ENCODE peak calls at places on chromosome 2, in ten cellular contexts. Y, Q, E, N, K, I, Z, V, B and M are unnamed samples.

GRCh38 chr2:174645316-174645715 is 47.7 kb upstream of the WIPF1 start:
- DNase-seq in K (no peak), B (no peak), Z (no peak), N (no peak), Y (no peak), V (no peak), E (no peak), Q (no peak), I (no peak), M (no peak)

GRCh38 chr2:6644261-6644660 is 221.4 kb downstream of the CMPK2 start:
- DNase-seq in E (no peak), V (no peak), Q (no peak), K (no peak), Y (no peak), Z (no peak), N (no peak), I (no peak), B (no peak), M (no peak)

GRCh38 chr2:222655406-222655747 is 515 bp downstream of the FARSB start:
- DNase-seq in B (no peak), K (peak), E (no peak), N (no peak), V (no peak), I (no peak), Y (no peak), Q (no peak), Z (peak), M (no peak)

GRCh38 chr2:26576565-26577441 is 64.4 kb downstream of the CIB4 start:
- DNase-seq in Z (no peak), N (no peak), K (no peak), E (peak), I (no peak), Y (no peak), B (peak), Q (no peak), V (peak), M (no peak)

GRCh38 chr2:170714156-170715061 is 728 bp upstream of the SP5 start:
- DNase-seq in N (no peak), E (peak), Y (no peak), I (no peak), Q (no peak), B (no peak), V (no peak), K (no peak), Z (peak), M (peak)

GRCh38 chr2:83168377-83168776 is 1290.7 kb downstream of the SUCLG1 start:
- DNase-seq in I (no peak), Y (no peak), Z (no peak), K (no peak), B (no peak), N (no peak), E (no peak), Q (no peak), V (no peak), M (no peak)

GRCh38 chr2:21096458-21096857 is 27.3 kb upstream of the TDRD15 start:
- DNase-seq in B (no peak), Y (no peak), E (no peak), K (no peak), Q (no peak), I (no peak), Z (no peak), N (no peak), V (no peak), M (no peak)

GRCh38 chr2:27131429-27131828 is 3.0 kb downstream of the PREB start:
- DNase-seq in B (no peak), Y (no peak), I (no peak), N (no peak), Q (no peak), E (no peak), Z (no peak), V (no peak), K (no peak), M (no peak)

GRCh38 chr2:222690564-222691200 is 19.2 kb downstream of the MOGAT1 start:
- DNase-seq in E (peak), V (peak), Z (peak), Q (peak), K (peak), N (peak), B (peak), Y (peak), I (peak), M (peak)

GRCh38 chr2:28193552-28194383 is 198.9 kb upstream of the FOSL2 start:
- DNase-seq in N (no peak), I (no peak), Y (no peak), E (no peak), K (no peak), V (peak), B (no peak), Q (no peak), Z (no peak), M (no peak)

GRCh38 chr2:12636837-12637581 is 79.7 kb upstream of the TRIB2 start:
- DNase-seq in Z (peak), E (no peak), Y (peak), I (no peak), Q (no peak), V (no peak), K (no peak), N (no peak), B (no peak), M (no peak)

GRCh38 chr2:25482341-25482740 is 140.6 kb upstream of the DNMT3A start:
- DNase-seq in Z (no peak), V (no peak), B (no peak), Y (no peak), I (no peak), N (no peak), K (no peak), Q (no peak), E (no peak), M (no peak)

GRCh38 chr2:200453853-200454524 is 55.9 kb downstream of the KCTD18 start:
- DNase-seq in Q (no peak), E (no peak), I (no peak), V (no peak), Y (no peak), B (no peak), Z (no peak), K (no peak), N (no peak), M (no peak)

GRCh38 chr2:128611421-128612320 is 293.0 kb upstream of the HS6ST1 start:
- DNase-seq in Z (no peak), Q (no peak), V (no peak), Y (no peak), E (no peak), N (no peak), B (peak), K (no peak), I (no peak), M (no peak)

DNA sequence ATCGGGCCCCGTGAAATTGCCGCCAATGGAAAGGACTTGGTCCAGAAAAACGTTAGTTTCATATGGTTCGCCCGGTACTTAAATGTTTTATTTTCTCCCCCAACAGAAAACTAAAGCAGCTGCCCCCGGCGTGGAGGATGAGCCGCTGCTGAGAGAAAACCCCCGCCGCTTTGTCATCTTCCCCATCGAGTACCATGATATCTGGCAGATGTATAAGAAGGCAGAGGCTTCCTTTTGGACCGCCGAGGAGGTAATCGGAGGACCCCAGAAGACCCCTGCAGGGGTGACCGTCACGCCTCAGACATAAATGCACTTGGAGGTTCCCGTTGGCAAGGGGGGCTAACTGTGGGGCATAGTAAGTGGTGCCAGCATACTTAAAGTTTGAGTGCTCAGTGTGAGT is 742 bp downstream of the RRM2 start:
- DNase-seq in K (no peak), I (no peak), Y (no peak), N (no peak), V (no peak), Z (peak), Q (no peak), B (no peak), E (no peak), M (no peak)
- H3K4me3 ChIP-seq in K (peak), I (peak), Y (peak), N (peak), V (peak), Z (peak), Q (peak), B (no peak), E (peak), M (peak)

GRCh38 chr2:215830313-215830712 is 183.0 kb downstream of the MREG start:
- DNase-seq in K (no peak), Z (peak), N (no peak), E (peak), I (no peak), V (peak), B (peak), Q (no peak), Y (no peak), M (no peak)
- H3K4me3 ChIP-seq in K (no peak), Z (peak), N (no peak), E (no peak), I (no peak), V (no peak), B (no peak), Q (no peak), Y (no peak), M (no peak)

GRCh38 chr2:1795261-1795828 is 51.0 kb upstream of the PXDN start:
- DNase-seq in K (no peak), Q (no peak), V (no peak), Z (no peak), Y (no peak), I (no peak), E (no peak), N (no peak), B (no peak), M (no peak)

GRCh38 chr2:1794821-1795220 is 50.5 kb upstream of the PXDN start:
- DNase-seq in V (no peak), E (no peak), Z (no peak), K (no peak), I (no peak), B (no peak), N (no peak), Y (no peak), Q (no peak), M (no peak)

GRCh38 chr2:1791670-1792069 is 47.4 kb upstream of the PXDN start:
- DNase-seq in B (no peak), N (no peak), I (no peak), Y (no peak), K (no peak), E (no peak), V (no peak), Z (peak), Q (no peak), M (no peak)

GRCh38 chr2:1793868-1794445 is 49.6 kb upstream of the PXDN start:
- DNase-seq in Q (no peak), V (no peak), E (no peak), B (no peak), N (no peak), Y (no peak), K (no peak), I (no peak), Z (no peak), M (no peak)

GRCh38 chr2:1793001-1793867 is 48.9 kb upstream of the PXDN start:
- DNase-seq in Q (no peak), Z (no peak), Y (no peak), B (no peak), E (no peak), N (no peak), V (no peak), K (no peak), I (no peak), M (no peak)
- H3K4me3 ChIP-seq in Q (no peak), Z (no peak), Y (no peak), B (no peak), E (no peak), N (no peak), V (no peak), K (no peak), I (no peak), M (no peak)

GRCh38 chr2:131674174-131674507 is 146.5 kb downstream of the CCDC74A start:
- DNase-seq in E (no peak), Z (no peak), V (no peak), Q (no peak), N (no peak), K (no peak), I (no peak), Y (no peak), B (no peak), M (no peak)
- H3K4me3 ChIP-seq in E (no peak), Z (no peak), V (no peak), Q (peak), N (peak), K (no peak), I (no peak), Y (no peak), B (no peak), M (peak)

GRCh38 chr2:17373736-17374135 is 144.5 kb downstream of the RAD51AP2 start:
- DNase-seq in V (peak), Q (no peak), N (no peak), K (no peak), B (no peak), I (no peak), E (no peak), Y (no peak), Z (peak), M (no peak)
- H3K4me3 ChIP-seq in V (no peak), Q (no peak), N (no peak), K (no peak), B (no peak), I (no peak), E (no peak), Y (no peak), Z (peak), M (no peak)

DNA sequence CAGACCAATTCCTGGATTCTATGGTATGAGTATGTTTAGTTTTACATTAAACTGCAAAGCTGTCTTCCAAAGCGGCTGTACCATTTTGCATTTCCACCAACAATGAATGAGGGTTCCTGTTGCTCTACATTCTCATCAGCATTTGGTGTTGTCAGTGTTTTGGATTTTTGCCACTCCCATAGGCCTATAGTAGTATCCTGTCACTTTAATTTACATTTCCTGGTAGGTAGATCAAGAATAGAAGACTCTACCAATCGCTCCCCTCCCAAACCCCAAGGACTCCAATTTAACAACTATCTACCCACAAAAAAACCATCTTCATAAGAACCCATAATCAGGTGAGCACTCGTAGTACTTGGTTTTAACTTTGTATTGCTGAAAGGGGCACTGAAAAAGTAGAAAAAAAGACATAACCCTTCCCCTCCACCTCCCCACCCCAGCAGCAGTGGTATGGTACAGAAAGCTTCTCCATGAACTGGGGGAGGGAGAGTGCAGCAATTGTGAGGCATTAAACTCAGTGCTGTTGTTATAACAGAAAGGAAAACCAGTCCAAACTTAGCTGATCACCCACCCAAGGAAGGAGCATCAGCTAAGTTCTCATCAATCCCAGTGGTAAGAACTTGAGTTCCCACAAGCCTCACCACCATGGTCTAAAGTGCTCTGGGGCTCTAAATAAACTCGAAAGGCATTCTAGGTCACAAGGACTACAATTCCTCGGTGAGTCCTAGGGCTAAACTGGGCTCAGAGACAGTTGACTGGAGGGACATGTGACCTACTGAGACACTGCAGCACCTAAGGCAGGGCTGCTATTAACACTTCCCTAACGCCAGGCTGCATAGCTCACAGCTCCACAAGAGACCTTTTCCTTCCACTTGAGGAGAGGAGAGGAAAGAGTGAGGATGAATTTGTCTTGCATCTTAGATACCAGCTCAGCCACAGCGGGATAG is 35.5 kb upstream of the CYTIP start:
- DNase-seq in B (no peak), E (no peak), V (no peak), Q (no peak), Z (no peak), K (peak), Y (no peak), I (no peak), N (no peak), M (no peak)
- H3K4me3 ChIP-seq in B (no peak), E (no peak), V (no peak), Q (no peak), Z (no peak), K (peak), Y (no peak), I (no peak), N (no peak), M (no peak)

DNA sequence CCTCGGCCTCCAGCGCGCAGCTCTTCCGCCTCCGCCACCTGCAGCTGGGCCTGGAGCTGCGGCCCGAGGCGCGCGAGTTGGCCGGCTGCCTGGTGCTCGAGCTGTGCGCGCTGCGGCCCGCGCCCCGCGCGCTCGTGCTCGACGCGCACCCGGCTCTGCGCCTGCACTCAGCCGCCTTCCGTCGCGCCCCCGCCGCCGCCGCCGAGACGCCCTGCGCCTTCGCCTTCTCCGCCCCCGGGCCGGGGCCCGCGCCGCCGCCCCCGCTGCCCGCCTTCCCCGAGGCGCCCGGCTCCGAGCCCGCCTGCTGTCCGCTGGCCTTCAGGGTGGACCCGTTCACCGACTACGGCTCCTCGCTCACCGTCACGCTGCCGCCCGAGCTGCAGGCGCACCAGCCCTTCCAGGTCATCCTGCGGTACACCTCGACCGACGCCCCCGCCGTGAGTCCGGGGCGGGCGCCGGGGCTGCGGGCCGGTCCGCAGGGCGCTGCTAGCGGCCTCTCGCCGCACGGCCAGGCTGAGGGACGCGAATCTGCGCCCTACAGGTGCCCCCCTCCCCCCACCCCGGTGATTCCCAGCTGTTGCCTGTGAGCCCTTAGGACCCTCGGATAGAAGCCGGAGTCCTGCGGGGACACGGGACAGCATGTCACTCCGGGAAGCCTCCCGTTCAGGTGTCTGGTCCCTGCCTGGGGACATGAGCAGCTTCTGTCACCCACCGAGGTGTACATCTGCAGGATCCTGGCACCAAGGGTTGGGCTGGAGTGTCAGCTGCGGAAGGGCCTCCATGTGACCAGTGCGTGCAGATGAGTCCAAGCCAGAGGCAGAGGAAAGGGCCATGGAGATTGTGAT is 616 bp downstream of the RNPEPL1 start:
- DNase-seq in E (peak), Y (peak), I (peak), Z (peak), B (peak), Q (peak), N (peak), V (peak), K (peak), M (peak)
- H3K4me3 ChIP-seq in E (peak), Y (peak), I (peak), Z (peak), B (peak), Q (peak), N (peak), V (peak), K (peak), M (peak)

DNA sequence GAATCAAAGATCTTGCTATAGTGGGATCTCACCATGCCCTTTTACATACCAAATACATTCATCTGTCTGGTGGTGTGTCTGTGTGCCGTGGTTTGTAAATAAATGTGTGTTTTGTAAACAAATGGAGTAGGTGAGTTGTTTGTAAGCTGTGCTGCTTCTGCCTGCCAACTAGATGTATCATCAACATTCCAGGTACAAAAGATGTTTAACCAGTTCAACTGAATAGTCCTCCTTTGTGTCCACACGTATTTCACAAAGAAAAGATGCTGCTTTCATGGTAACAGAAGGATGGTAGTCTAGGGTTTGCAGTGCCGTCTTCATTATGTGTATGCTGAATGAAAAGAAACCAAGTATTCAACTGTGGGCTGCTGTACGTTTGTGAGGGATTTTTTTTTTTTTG is 72.1 kb downstream of the CAMKMT start:
- DNase-seq in V (peak), I (no peak), E (peak), B (no peak), N (no peak), Q (no peak), Z (no peak), K (no peak), Y (no peak), M (no peak)
- H3K4me3 ChIP-seq in V (no peak), I (no peak), E (no peak), B (no peak), N (no peak), Q (no peak), Z (no peak), K (no peak), Y (no peak), M (no peak)